ENCODE peak calls at places on chromosomes 5 and 9, in four cellular contexts. L is naive thymus-derived CD8-positive, alpha-beta T cell; M is uterus; K is effector CD8-positive, alpha-beta T cell. V is an unnamed sample.

GRCh38 chr5:122906768-122907167 is 61.4 kb downstream of the SNX24 start:
- DNase-seq in L (no peak), M (peak; percentile 27), K (no peak), V (no peak)

GRCh38 chr9:38359297-38359653 is 33.2 kb upstream of the ALDH1B1 start:
- DNase-seq in K (no peak), L (no peak), M (no peak), V (peak; percentile 40)

GRCh38 chr9:111037744-111038335 is 430 bp downstream of the LPAR1 start:
- DNase-seq in L (no peak), M (peak; percentile 43), K (no peak), V (no peak)

GRCh38 chr9:137745541-137745991 is 126.8 kb downstream of the EHMT1 start:
- DNase-seq in M (no peak), L (no peak), K (no peak), V (no peak)

GRCh38 chr5:91419571-91420537 is 36.7 kb upstream of the ARRDC3 start:
- DNase-seq in M (peak; percentile 45), K (peak; percentile 63), L (peak; percentile 69), V (peak; percentile 89)

GRCh38 chr9:110128664-110129329 is 79.2 kb downstream of the C9orf152 start:
- DNase-seq in M (no peak), L (no peak), K (no peak), V (no peak)

GRCh38 chr9:38043931-38044623 is 24.9 kb downstream of the SHB start:
- DNase-seq in K (no peak), L (no peak), M (no peak), V (no peak)

GRCh38 chr9:84668204-84669007 is 1.1 kb upstream of the NTRK2 start:
- DNase-seq in L (no peak), M (peak; percentile 46), K (no peak), V (peak; percentile 46)

GRCh38 chr5:179275941-179276837 is 69.1 kb downstream of the ADAMTS2 start:
- DNase-seq in M (peak; percentile 94), K (no peak), L (no peak), V (peak; percentile 96)

V was measured in lower leg skin.